ENCODE peak calls at places on chromosomes 7 and 10, in ten cellular contexts. S, Z, P, B, J, C, U, D, R and O are unnamed samples.

GRCh38 chr7:11988186-11988585 is 156.2 kb upstream of the THSD7A start:
- DNase-seq in R (no peak), U (no peak), S (no peak), D (no peak), Z (no peak), B (no peak), J (no peak), P (no peak), C (no peak), O (no peak)

GRCh38 chr10:73857446-73857845 is 16.9 kb downstream of the CAMK2G start:
- DNase-seq in J (no peak), P (no peak), D (no peak), U (no peak), S (no peak), B (no peak), Z (no peak), R (no peak), C (no peak), O (no peak)

GRCh38 chr10:32054087-32054486 is 2.1 kb downstream of the KIF5B start:
- DNase-seq in S (no peak), R (no peak), C (no peak), U (no peak), Z (peak; percentile 19), B (no peak), D (no peak), P (no peak), J (no peak), O (no peak)

GRCh38 chr7:117004899-117005298 is 51.6 kb downstream of the ST7 start:
- DNase-seq in B (no peak), U (no peak), Z (no peak), P (no peak), R (no peak), J (no peak), S (no peak), D (no peak), C (no peak), O (no peak)

GRCh38 chr7:103704701-103705100 is 258.7 kb upstream of the SLC26A5 start:
- DNase-seq in J (no peak), D (no peak), B (no peak), P (no peak), C (no peak), U (no peak), S (no peak), Z (no peak), R (no peak), O (no peak)

GRCh38 chr7:8365499-8366110 is 67.8 kb upstream of the NXPH1 start:
- DNase-seq in C (no peak), S (peak; percentile 9), Z (no peak), R (no peak), D (no peak), P (no peak), B (no peak), J (no peak), U (no peak), O (no peak)

GRCh38 chr10:70425096-70425495 is 16.4 kb downstream of the NODAL start:
- DNase-seq in J (no peak), Z (no peak), C (no peak), P (no peak), R (no peak), S (no peak), B (no peak), U (no peak), D (no peak), O (no peak)

GRCh38 chr7:126657137-126657536 is 595.6 kb downstream of the GRM8 start:
- DNase-seq in S (no peak), U (no peak), B (no peak), R (no peak), C (no peak), Z (no peak), J (no peak), P (no peak), D (no peak), O (no peak)

GRCh38 chr7:100171087-100171681 is 2.8 kb upstream of the GAL3ST4 start:
- DNase-seq in P (no peak), J (no peak), B (no peak), D (no peak), R (no peak), C (no peak), Z (no peak), U (peak; percentile 43), S (peak; percentile 31), O (no peak)

GRCh38 chr10:55398463-55398862 is 597.4 kb upstream of the PCDH15 start:
- DNase-seq in D (no peak), S (no peak), Z (no peak), R (no peak), U (no peak), J (no peak), B (no peak), C (no peak), P (no peak), O (no peak)